ENCODE peak calls at places on chromosomes 2 and 18, in nine cellular contexts. E, A, J, S, I, B, Q, M and X are unnamed samples.

GRCh38 chr2:55966431-55967118 is 43.0 kb upstream of the EFEMP1 start:
- DNase-seq in J (no peak), A (peak), S (no peak), M (peak), Q (peak), B (peak), E (no peak), I (peak), X (no peak)

GRCh38 chr2:128640166-128640846 is 321.6 kb upstream of the HS6ST1 start:
- DNase-seq in I (no peak), B (no peak), S (no peak), J (no peak), A (no peak), Q (peak), E (no peak), M (peak), X (no peak)

GRCh38 chr2:152609174-152609573 is 108.1 kb downstream of the PRPF40A start:
- DNase-seq in Q (no peak), J (no peak), M (no peak), B (no peak), S (no peak), E (no peak), A (no peak), I (no peak), X (no peak)

GRCh38 chr2:127181851-127182250 is 38.2 kb downstream of the CYP27C1 start:
- DNase-seq in A (no peak), J (no peak), Q (no peak), I (no peak), B (no peak), S (no peak), M (no peak), E (no peak), X (no peak)

GRCh38 chr2:96837575-96837974 is 6.2 kb downstream of the ANKRD23 start:
- DNase-seq in E (no peak), A (no peak), I (no peak), Q (no peak), S (no peak), B (no peak), J (no peak), M (no peak), X (no peak)

GRCh38 chr2:110101911-110102774 is 13.5 kb downstream of the MALL start:
- DNase-seq in Q (peak), A (peak), E (no peak), I (no peak), J (no peak), M (no peak), S (no peak), B (no peak), X (no peak)

GRCh38 chr2:141554810-141555209 is 576.0 kb downstream of the LRP1B start:
- DNase-seq in M (no peak), I (no peak), B (no peak), S (no peak), E (no peak), A (peak), Q (no peak), J (peak), X (peak)

GRCh38 chr2:100246163-100247145 is 75.8 kb downstream of the LONRF2 start:
- DNase-seq in M (no peak), I (no peak), A (no peak), E (no peak), S (no peak), Q (no peak), B (no peak), J (peak), X (peak)

GRCh38 chr2:2252179-2252578 is 78.9 kb downstream of the MYT1L start:
- DNase-seq in B (no peak), J (no peak), Q (no peak), M (no peak), A (no peak), S (no peak), E (no peak), I (no peak), X (no peak)

GRCh38 chr18:36652503-36652902 is 176.3 kb downstream of the TPGS2 start:
- DNase-seq in I (no peak), A (no peak), E (no peak), M (no peak), J (no peak), Q (no peak), B (no peak), S (no peak), X (no peak)

GRCh38 chr18:6566338-6566911 is 151.7 kb upstream of the L3MBTL4 start:
- DNase-seq in B (no peak), A (no peak), M (no peak), S (no peak), E (no peak), Q (no peak), I (no peak), J (no peak), X (no peak)

GRCh38 chr2:212537311-212538155 is 1.1 kb downstream of the ERBB4 start:
- DNase-seq in E (no peak), M (peak), I (peak), B (no peak), A (no peak), S (no peak), J (no peak), Q (peak), X (no peak)

GRCh38 chr2:10877691-10878111 is 34.0 kb upstream of the KCNF1 start:
- DNase-seq in Q (no peak), A (peak), E (no peak), S (no peak), I (no peak), M (no peak), J (no peak), B (no peak), X (no peak)

DNA sequence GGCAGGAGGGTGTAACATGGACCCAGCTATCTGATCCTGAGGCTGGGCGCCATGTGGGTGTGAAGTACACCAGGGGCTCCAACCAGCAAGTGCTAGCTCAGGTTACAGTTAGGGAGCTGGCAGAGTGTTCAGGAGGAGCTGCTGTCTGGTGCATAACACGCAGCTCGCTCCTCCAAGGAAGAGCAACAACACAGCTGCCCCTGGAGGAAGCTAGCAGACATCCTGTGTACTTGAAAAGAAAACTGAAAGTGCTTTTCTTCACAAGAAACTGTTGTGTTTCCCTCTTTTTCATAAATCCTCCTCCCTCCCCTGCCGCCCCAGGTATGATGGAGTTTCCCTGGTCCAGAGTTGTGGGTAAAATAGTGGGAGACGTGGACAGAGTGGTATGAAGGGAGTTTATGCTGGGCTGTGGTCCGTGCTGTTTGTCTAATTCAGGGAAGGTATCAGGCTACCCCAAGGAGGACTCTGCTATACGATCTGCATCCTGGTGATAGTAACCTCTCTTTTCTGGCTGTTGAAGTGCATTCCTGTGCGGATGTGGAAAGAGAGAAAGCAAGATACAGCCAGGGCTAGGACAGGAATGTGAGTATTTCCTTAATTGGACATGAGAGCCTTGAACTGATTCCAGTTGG is 6.1 kb upstream of the LBH start:
- DNase-seq in I (peak), A (peak), Q (peak), M (no peak), J (no peak), B (peak), E (peak), S (no peak), X (peak)
- TF ChIP-seq POLR2A in I (peak), A (peak), Q (no peak), M (no peak), J (no peak), B (peak), E (no peak), S (no peak), X (peak)

DNA sequence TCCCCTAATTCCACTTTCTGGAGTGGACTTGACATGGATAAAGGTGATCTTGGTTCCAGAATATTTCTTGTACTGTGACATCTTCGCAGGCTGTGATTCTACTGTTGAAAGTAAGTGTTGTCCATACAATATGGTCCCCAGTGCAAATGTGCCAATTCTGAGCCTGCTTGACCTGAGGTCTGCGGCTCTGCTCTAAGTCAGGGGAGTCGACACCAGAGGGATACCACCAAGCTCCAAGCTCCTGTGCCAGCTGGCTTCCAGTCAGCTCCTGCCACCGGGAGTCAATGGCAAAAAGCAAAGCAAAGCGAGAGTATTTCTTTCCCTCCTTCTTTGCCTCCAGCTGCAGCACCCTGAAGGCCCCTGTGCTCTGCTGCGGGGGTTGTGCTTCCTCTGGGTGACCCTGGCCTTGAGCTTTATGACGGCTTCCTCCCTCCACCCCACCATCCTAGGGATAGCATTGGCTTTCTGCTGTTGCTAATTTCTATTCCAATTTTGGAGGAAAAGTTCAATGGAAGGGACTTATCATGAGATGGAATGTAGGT is 50.4 kb downstream of the SLC35F5 start:
- DNase-seq in A (no peak), B (no peak), M (no peak), E (no peak), S (no peak), I (peak), J (no peak), Q (no peak), X (no peak)
- TF ChIP-seq POLR2A in A (no peak), B (no peak), M (no peak), E (no peak), S (no peak), I (no peak), J (no peak), Q (no peak), X (no peak)

GRCh38 chr2:147177449-147177848 is 667.4 kb upstream of the ACVR2A start:
- DNase-seq in S (no peak), E (no peak), Q (no peak), I (no peak), A (no peak), B (no peak), M (no peak), J (no peak), X (no peak)

GRCh38 chr2:147182260-147182659 is 662.6 kb upstream of the ACVR2A start:
- DNase-seq in M (no peak), A (no peak), Q (no peak), J (no peak), B (peak), S (no peak), E (no peak), I (no peak), X (no peak)

DNA sequence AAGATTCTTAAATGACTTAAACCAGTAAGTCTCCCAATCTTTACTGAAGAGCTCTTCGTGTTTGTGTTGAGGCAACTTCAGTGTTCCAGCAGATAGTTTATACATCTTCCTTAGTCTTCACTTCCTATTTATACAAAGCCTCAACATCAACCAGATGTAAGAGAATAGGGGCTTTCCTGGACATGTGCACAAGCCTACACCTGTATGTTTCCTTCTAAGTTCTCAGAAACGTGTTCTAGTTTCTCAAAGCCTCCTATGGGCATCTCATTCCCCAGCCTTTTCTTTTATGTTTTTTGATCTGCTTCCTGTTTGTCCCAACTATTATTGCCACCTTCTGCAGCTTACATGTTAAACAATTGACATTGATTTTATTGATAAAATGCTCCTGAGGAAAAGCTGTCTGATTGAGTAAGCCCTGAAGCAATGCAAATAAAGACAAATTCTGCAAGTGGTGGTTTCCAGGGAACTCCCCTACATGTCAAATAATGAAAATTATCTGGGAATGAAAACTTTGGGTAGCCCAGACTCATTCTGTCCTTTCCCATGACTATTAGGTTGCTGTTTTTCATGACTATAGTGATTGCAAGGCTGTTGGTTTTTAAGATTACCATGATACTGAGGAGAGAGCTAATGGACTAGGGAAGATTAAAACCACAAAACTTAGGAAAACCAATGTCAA is 663.3 kb upstream of the ACVR2A start:
- DNase-seq in J (no peak), S (no peak), B (no peak), M (no peak), E (no peak), A (no peak), Q (no peak), I (no peak), X (no peak)
- TF ChIP-seq POLR2A in J (no peak), S (no peak), B (no peak), M (no peak), E (no peak), A (no peak), Q (no peak), I (no peak), X (no peak)

GRCh38 chr2:241689306-241689705 is 2.7 kb upstream of the DTYMK start:
- DNase-seq in Q (no peak), I (no peak), B (no peak), E (no peak), M (no peak), J (no peak), A (no peak), S (no peak), X (no peak)

GRCh38 chr2:241692448-241692847 is 5.8 kb upstream of the DTYMK start:
- DNase-seq in E (no peak), B (no peak), S (no peak), I (no peak), Q (no peak), A (peak), J (no peak), M (no peak), X (no peak)

GRCh38 chr2:241686322-241686648 is 330 bp downstream of the DTYMK start:
- DNase-seq in A (no peak), Q (no peak), B (no peak), I (no peak), S (no peak), E (no peak), M (no peak), J (no peak), X (peak)

GRCh38 chr2:241690202-241690717 is 3.6 kb upstream of the DTYMK start:
- DNase-seq in S (no peak), B (no peak), I (no peak), M (no peak), Q (no peak), E (no peak), A (no peak), J (no peak), X (no peak)

GRCh38 chr2:241686649-241687425 is at the start of gene DTYMK:
- DNase-seq in B (peak), S (peak), A (peak), J (peak), I (peak), Q (peak), M (peak), E (peak), X (peak)
- TF ChIP-seq POLR2A in B (peak), S (peak), A (peak), J (no peak), I (peak), Q (peak), M (peak), E (peak), X (peak)

GRCh38 chr2:218568190-218569037 is at the start of the genes CNOT9 and USP37:
- DNase-seq in E (peak), A (peak), S (peak), Q (peak), B (peak), I (peak), M (peak), J (peak), X (peak)
- TF ChIP-seq POLR2A in E (peak), A (peak), S (peak), Q (no peak), B (peak), I (peak), M (peak), J (peak), X (peak)

GRCh38 chr2:227717687-227718567 is at the start of gene SLC19A3:
- DNase-seq in A (peak), J (no peak), E (peak), S (no peak), I (peak), M (peak), Q (peak), B (peak), X (no peak)
- TF ChIP-seq POLR2A in A (no peak), J (no peak), E (no peak), S (no peak), I (no peak), M (no peak), Q (no peak), B (no peak), X (no peak)

DNA sequence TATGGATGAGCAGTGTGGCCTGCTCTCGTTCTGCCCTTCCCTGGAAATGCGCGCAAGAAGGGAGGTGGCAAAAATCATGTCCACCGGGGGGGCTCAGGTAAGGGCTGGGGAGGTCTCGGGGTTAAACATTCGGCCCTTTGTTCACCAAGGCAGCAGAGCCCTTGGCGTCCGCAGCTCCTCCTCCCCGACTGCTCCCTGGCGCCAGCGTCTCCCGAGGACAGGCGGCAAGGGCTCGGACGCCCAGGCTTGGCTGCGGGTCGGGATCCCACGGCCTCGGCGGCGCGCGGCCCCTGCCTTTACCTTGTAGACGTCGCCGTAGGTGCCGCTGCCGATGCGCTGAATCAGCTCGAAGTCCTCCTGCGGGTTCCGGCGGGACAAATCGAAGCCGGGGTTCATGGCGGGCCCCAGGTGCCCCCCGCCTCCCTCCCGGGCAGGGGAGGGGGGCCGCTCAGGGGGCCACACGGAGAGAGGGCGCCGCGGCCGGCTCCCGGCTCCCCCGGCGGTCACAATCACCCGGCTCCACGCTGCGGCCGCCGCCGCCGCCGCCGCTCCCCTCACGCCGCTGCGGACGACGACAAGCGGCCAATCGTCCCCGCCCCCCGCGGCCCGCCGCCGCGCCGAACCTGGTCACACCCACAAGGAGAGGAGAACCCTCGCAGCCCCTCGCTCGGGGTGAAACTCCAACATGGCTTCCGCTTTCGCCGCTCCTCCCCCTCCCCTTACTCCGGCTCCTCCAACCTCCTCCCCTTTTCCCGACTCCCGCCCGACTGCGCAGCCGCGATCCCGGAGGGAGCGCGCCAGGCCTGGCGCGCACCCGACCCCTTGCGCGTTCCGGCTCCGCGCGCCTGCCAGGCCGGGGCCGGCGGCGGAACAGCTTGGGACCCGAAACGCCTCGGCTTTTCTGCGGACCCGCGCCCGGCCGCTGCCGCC is at the start of gene MAP4K3:
- DNase-seq in I (peak), B (peak), A (peak), J (peak), E (peak), Q (peak), M (peak), S (peak), X (peak)
- TF ChIP-seq POLR2A in I (peak), B (peak), A (peak), J (no peak), E (peak), Q (peak), M (no peak), S (no peak), X (peak)